ENCODE peak calls at places on chromosomes 12 and 14, in six cellular contexts. Z is HCT116, W is K562, E is GM12878, R is HepG2, M is SK-N-SH. O is an unnamed sample.

GRCh38 chr12:323507-323906 is 60.9 kb upstream of the SLC6A13 start:
- DNase-seq in W (no peak), Z (no peak), E (no peak), R (no peak), M (no peak), O (no peak)

GRCh38 chr14:43031598-43031997 is 1424.9 kb downstream of the LRFN5 start:
- DNase-seq in R (no peak), W (no peak), E (no peak), M (no peak), Z (no peak), O (no peak)

GRCh38 chr12:31021181-31021580 is 52.5 kb upstream of the DDX11 start:
- DNase-seq in M (no peak), W (no peak), R (no peak), Z (no peak), E (no peak), O (no peak)

GRCh38 chr12:52892193-52892852 is 12.6 kb downstream of the KRT8 start:
- DNase-seq in E (no peak), W (no peak), Z (no peak), M (no peak), R (no peak), O (no peak)

GRCh38 chr14:32512813-32513212 is 183.7 kb downstream of the AKAP6 start:
- DNase-seq in E (no peak), R (no peak), M (no peak), W (no peak), Z (no peak), O (no peak)

GRCh38 chr14:58637391-58638230 is at the start of gene DACT1:
- DNase-seq in E (no peak), M (peak), R (no peak), W (peak), Z (no peak), O (no peak)

GRCh38 chr12:24911284-24911791 is 37.6 kb downstream of the BCAT1 start:
- DNase-seq in E (no peak), R (peak), Z (no peak), M (no peak), W (no peak), O (peak)

GRCh38 chr12:12028668-12029402 is 41.9 kb upstream of the BCL2L14 start:
- DNase-seq in E (no peak), R (no peak), W (no peak), M (no peak), Z (no peak), O (no peak)

GRCh38 chr14:53355581-53356112 is 202.5 kb upstream of the DDHD1 start:
- DNase-seq in R (no peak), E (no peak), M (no peak), Z (peak), W (no peak), O (peak)

GRCh38 chr14:59305836-59306555 is 117.5 kb downstream of the DAAM1 start:
- DNase-seq in E (no peak), W (no peak), Z (no peak), R (peak), M (no peak), O (no peak)

GRCh38 chr12:83123039-83123438 is 436.3 kb downstream of the TMTC2 start:
- DNase-seq in R (no peak), E (no peak), Z (no peak), M (no peak), W (no peak), O (no peak)

GRCh38 chr14:90361865-90362557 is 30.3 kb upstream of the NRDE2 start:
- DNase-seq in M (no peak), W (no peak), E (no peak), Z (no peak), R (no peak), O (no peak)

GRCh38 chr12:130212384-130212783 is 50.1 kb downstream of the FZD10 start:
- DNase-seq in W (no peak), Z (no peak), R (no peak), M (no peak), E (no peak), O (no peak)

GRCh38 chr12:57182918-57183575 is 33.5 kb upstream of the NXPH4 start:
- DNase-seq in E (peak), W (peak), R (peak), M (peak), Z (peak), O (peak)

GRCh38 chr14:36952702-36953101 is 219.7 kb downstream of the SLC25A21 start:
- DNase-seq in E (no peak), M (no peak), Z (peak), R (no peak), W (no peak), O (no peak)

DNA sequence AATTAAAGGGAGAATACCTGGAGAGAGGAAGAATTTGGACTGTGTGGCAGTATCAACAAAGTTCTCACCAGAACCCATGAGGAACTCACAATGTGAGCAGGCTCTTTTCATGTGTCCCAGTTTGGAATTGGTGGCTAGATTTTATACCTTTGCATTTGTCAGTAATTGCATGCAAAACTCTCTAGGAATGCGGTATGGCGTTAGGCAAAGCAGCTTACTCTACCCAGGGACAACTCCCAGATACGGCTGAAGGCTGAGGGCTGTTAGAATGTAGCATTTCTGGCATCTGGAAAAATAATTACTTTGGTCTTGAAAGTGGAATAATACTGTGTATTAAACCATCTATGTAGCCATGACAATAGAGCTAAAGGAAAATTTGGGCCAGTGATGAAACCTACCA is 635.5 kb downstream of the SLC16A7 start:
- DNase-seq in W (no peak), Z (no peak), M (no peak), R (no peak), E (no peak), O (no peak)
- TF ChIP-seq JUND in W (no peak), Z (no peak), M (no peak), R (no peak), E (no peak), O (no peak)

DNA sequence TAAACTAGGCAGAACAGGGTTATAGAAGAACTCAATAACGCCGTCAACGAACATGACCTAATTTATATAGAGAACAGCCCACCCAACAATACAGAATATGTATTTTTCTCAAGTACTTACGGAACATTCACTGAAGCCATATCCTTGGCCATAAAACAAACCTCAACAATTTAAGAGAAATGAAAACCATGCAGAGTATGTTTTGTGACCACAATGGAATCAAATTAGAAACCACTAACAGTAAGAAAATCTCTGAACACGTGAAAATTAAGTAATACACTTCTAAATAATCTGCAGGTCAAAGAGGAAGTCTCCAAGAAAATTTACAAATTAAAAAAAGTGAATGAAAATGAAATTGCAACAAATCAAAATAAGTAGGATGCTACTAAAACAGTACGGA is 9.4 kb downstream of the SART3 start:
- DNase-seq in R (no peak), M (no peak), Z (no peak), E (no peak), W (no peak), O (no peak)
- TF ChIP-seq JUND in R (no peak), M (no peak), Z (no peak), E (no peak), W (no peak), O (no peak)

GRCh38 chr12:112479413-112479812 is 60.7 kb downstream of the PTPN11 start:
- DNase-seq in R (no peak), M (no peak), W (no peak), E (no peak), Z (no peak), O (no peak)
- TF ChIP-seq JUND in R (no peak), M (no peak), W (no peak), E (no peak), Z (no peak), O (no peak)

DNA sequence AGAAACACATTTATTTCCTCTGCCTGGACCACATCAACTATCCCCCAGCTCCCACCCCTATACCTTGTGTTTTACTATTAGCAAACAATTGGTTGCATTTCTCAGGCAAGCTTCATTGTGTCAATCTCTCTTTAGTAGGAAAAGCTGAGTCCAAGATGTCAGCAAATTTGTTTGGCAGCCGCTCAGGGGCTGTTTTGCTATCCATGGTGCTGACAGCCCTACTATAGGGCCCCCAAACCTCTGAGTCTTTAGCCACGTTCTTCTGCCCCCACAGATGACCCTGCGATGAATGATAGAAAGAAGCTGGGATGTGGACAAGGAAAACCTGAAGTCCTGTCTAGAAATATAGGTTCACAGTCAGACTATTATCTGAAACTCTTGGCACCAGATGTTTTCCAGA is 11.6 kb upstream of the SYNDIG1L start:
- DNase-seq in R (no peak), Z (no peak), M (no peak), E (no peak), W (no peak), O (peak)
- TF ChIP-seq JUND in R (no peak), Z (no peak), M (no peak), E (no peak), W (no peak), O (no peak)

GRCh38 chr12:122203968-122204828 is 689 bp downstream of the B3GNT4 start:
- DNase-seq in R (no peak), M (peak), Z (no peak), E (no peak), W (no peak), O (no peak)
- TF ChIP-seq JUND in R (no peak), M (no peak), Z (no peak), E (no peak), W (no peak), O (no peak)

GRCh38 chr12:76226956-76227355 is 121.3 kb downstream of the BBS10 start:
- DNase-seq in R (no peak), Z (no peak), E (no peak), W (no peak), M (no peak), O (no peak)
- TF ChIP-seq JUND in R (no peak), Z (no peak), E (no peak), W (no peak), M (no peak), O (no peak)

GRCh38 chr12:132490481-132491348 is 764 bp downstream of the FBRSL1 start:
- DNase-seq in M (peak), R (no peak), Z (no peak), E (no peak), W (peak), O (peak)
- TF ChIP-seq JUND in M (no peak), R (no peak), Z (no peak), E (no peak), W (no peak), O (no peak)

GRCh38 chr12:93880853-93881522 is 203.8 kb downstream of the CRADD start:
- DNase-seq in M (no peak), W (no peak), Z (no peak), R (no peak), E (no peak), O (no peak)

GRCh38 chr12:93877446-93877845 is 200.3 kb downstream of the CRADD start:
- DNase-seq in M (no peak), R (no peak), Z (no peak), W (no peak), E (no peak), O (no peak)

GRCh38 chr12:93876360-93876759 is 199.2 kb downstream of the CRADD start:
- DNase-seq in W (no peak), E (no peak), M (no peak), R (no peak), Z (no peak), O (no peak)

GRCh38 chr12:93882763-93883162 is 205.6 kb downstream of the CRADD start:
- DNase-seq in W (no peak), M (no peak), R (no peak), E (no peak), Z (no peak), O (no peak)

GRCh38 chr12:93879476-93880376 is 202.6 kb downstream of the CRADD start:
- DNase-seq in M (no peak), W (no peak), R (no peak), E (no peak), Z (no peak), O (no peak)
- TF ChIP-seq JUND in M (peak), W (no peak), R (no peak), E (no peak), Z (no peak), O (no peak)

DNA sequence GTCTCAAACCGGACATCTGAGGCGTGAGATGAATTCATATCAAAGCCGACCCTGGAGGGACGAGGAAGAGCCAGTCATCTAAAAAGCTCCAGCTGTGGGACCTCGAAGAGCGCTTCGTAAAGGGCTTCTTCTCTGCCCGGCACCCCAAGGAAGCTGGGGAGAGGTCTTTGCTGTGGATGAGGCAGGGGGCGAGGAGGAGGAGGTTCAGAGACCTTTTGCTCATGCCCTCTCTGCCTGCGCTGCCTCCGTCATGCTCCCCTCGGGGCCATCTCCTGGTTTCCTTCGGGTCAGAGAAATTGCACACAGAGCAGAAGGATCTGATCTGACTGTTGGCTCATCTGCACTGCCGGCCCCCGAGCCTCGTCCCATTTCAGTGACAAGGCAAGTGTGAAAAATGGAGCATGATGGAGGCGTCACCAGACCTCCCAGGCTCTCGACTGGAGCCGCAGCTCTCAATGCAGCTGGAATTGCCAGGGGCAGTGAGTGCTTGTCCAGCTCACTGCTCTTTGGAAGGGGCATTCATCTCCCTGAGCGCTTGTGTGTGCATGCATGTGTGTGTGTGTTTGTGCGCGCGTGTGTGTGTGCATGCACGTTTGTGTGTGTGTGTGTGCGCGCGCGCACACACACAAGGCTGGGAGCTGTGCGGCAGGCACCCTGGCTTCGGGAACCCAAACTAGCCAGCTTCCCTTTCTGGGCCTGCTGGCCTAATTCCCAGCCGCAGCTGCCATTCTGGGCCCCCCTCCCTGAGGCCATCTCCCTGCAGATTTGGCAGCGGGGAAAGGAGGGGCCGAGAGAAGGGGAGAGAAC is 9.2 kb downstream of the CABP1 start:
- DNase-seq in Z (no peak), R (no peak), M (peak), E (no peak), W (no peak), O (no peak)
- TF ChIP-seq JUND in Z (no peak), R (no peak), M (no peak), E (no peak), W (no peak), O (no peak)

DNA sequence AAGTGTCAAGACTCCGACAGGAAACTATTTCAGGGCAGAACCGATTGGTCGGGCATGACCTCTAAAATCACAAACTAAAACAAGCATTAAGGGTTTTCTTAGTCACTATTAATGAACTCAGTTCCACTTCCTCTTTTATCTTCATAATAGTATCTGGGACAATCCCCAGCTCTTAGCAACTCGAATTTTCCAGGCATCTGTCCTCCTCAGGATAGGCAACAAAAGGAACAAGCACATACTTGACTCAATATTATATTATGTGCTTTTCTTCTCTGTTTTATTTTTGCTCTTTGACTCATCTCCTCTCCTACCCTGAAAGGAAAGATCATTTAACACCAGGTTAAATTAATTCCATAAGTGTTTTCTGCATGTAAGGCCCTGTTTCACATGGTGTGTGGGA is 638.3 kb upstream of the TBX3 start:
- DNase-seq in M (no peak), E (peak), R (no peak), Z (no peak), W (no peak), O (no peak)
- TF ChIP-seq JUND in M (peak), E (no peak), R (no peak), Z (no peak), W (no peak), O (no peak)

O was measured in T47D.